ENCODE peak calls at places on chromosomes 11 and 22, in nine cellular contexts. One of them, this sample, is unnamed.

GRCh38 chr11:22304337-22304961 is 33.7 kb upstream of the SLC17A6 start:
- DNase-seq in PC-3: peak
- DNase-seq in A549: peak
- DNase-seq in CD8-positive, alpha-beta memory T cell: peak
- DNase-seq in endothelial cell of umbilical vein: peak
- DNase-seq in SJCRH30: peak
- DNase-seq in A673: peak
- DNase-seq in SJSA1: no peak
- DNase-seq in AG04450: no peak
- DNase-seq in this sample: no peak

GRCh38 chr11:60864856-60865513 is 2.4 kb upstream of the ZP1 start:
- DNase-seq in A673: no peak
- DNase-seq in SJSA1: no peak
- DNase-seq in A549: no peak
- DNase-seq in endothelial cell of umbilical vein: no peak
- DNase-seq in CD8-positive, alpha-beta memory T cell: no peak
- DNase-seq in PC-3: no peak
- DNase-seq in SJCRH30: no peak
- DNase-seq in AG04450: no peak
- DNase-seq in this sample: no peak

GRCh38 chr11:62612366-62613274 is at the start of the genes EML3 and ROM1:
- DNase-seq in A549: peak
- DNase-seq in A673: peak
- DNase-seq in SJSA1: peak
- DNase-seq in SJCRH30: peak
- DNase-seq in endothelial cell of umbilical vein: peak
- DNase-seq in CD8-positive, alpha-beta memory T cell: peak
- DNase-seq in PC-3: peak
- DNase-seq in AG04450: peak
- DNase-seq in this sample: no peak

GRCh38 chr22:33823552-33823951 is 96.7 kb downstream of the LARGE1 start:
- DNase-seq in A673: no peak
- DNase-seq in AG04450: no peak
- DNase-seq in PC-3: no peak
- DNase-seq in SJSA1: peak
- DNase-seq in SJCRH30: no peak
- DNase-seq in CD8-positive, alpha-beta memory T cell: no peak
- DNase-seq in A549: peak
- DNase-seq in endothelial cell of umbilical vein: no peak
- DNase-seq in this sample: no peak

GRCh38 chr22:47626428-47627390 is 864.3 kb downstream of the TBC1D22A start:
- DNase-seq in PC-3: peak
- DNase-seq in SJCRH30: peak
- DNase-seq in CD8-positive, alpha-beta memory T cell: no peak
- DNase-seq in SJSA1: no peak
- DNase-seq in endothelial cell of umbilical vein: no peak
- DNase-seq in A673: no peak
- DNase-seq in A549: peak
- DNase-seq in AG04450: no peak
- DNase-seq in this sample: no peak

GRCh38 chr11:35272391-35272821 is 133.4 kb downstream of the CD44 start:
- DNase-seq in PC-3: no peak
- DNase-seq in endothelial cell of umbilical vein: no peak
- DNase-seq in A673: no peak
- DNase-seq in A549: no peak
- DNase-seq in SJSA1: no peak
- DNase-seq in CD8-positive, alpha-beta memory T cell: peak
- DNase-seq in SJCRH30: no peak
- DNase-seq in AG04450: no peak
- DNase-seq in this sample: no peak

GRCh38 chr11:83272627-83273026 is 13.5 kb downstream of the CCDC90B start:
- DNase-seq in PC-3: peak
- DNase-seq in SJCRH30: peak
- DNase-seq in endothelial cell of umbilical vein: no peak
- DNase-seq in A549: no peak
- DNase-seq in A673: no peak
- DNase-seq in SJSA1: no peak
- DNase-seq in CD8-positive, alpha-beta memory T cell: no peak
- DNase-seq in AG04450: no peak
- DNase-seq in this sample: no peak

GRCh38 chr11:14202263-14203173 is 156.5 kb downstream of the RRAS2 start:
- DNase-seq in A549: no peak
- DNase-seq in CD8-positive, alpha-beta memory T cell: no peak
- DNase-seq in AG04450: no peak
- DNase-seq in SJCRH30: no peak
- DNase-seq in endothelial cell of umbilical vein: no peak
- DNase-seq in SJSA1: no peak
- DNase-seq in PC-3: no peak
- DNase-seq in A673: no peak
- DNase-seq in this sample: no peak

GRCh38 chr11:44566952-44567875 is 1.8 kb downstream of the CD82 start:
- DNase-seq in PC-3: no peak
- DNase-seq in SJCRH30: peak
- DNase-seq in CD8-positive, alpha-beta memory T cell: no peak
- DNase-seq in endothelial cell of umbilical vein: no peak
- DNase-seq in AG04450: no peak
- DNase-seq in SJSA1: no peak
- DNase-seq in A549: no peak
- DNase-seq in A673: no peak
- DNase-seq in this sample: no peak

GRCh38 chr11:13781153-13781552 is 112.7 kb downstream of the FAR1 start:
- DNase-seq in CD8-positive, alpha-beta memory T cell: no peak
- DNase-seq in A673: no peak
- DNase-seq in PC-3: peak
- DNase-seq in SJSA1: no peak
- DNase-seq in A549: peak
- DNase-seq in AG04450: no peak
- DNase-seq in endothelial cell of umbilical vein: no peak
- DNase-seq in SJCRH30: no peak
- DNase-seq in this sample: no peak

GRCh38 chr22:40679964-40680818 is 907 bp downstream of the MCHR1 start:
- DNase-seq in AG04450: no peak
- DNase-seq in PC-3: no peak
- DNase-seq in SJCRH30: peak
- DNase-seq in CD8-positive, alpha-beta memory T cell: no peak
- DNase-seq in SJSA1: no peak
- DNase-seq in A549: peak
- DNase-seq in A673: peak
- DNase-seq in endothelial cell of umbilical vein: peak
- DNase-seq in this sample: no peak

GRCh38 chr11:120172054-120172881 is 34.4 kb upstream of the TRIM29 start:
- DNase-seq in CD8-positive, alpha-beta memory T cell: peak
- DNase-seq in PC-3: peak
- DNase-seq in AG04450: no peak
- DNase-seq in A673: peak
- DNase-seq in SJCRH30: peak
- DNase-seq in endothelial cell of umbilical vein: peak
- DNase-seq in SJSA1: peak
- DNase-seq in A549: peak
- DNase-seq in this sample: no peak

GRCh38 chr22:40567106-40567505 is 69.4 kb downstream of the MRTFA start:
- DNase-seq in CD8-positive, alpha-beta memory T cell: no peak
- DNase-seq in endothelial cell of umbilical vein: no peak
- DNase-seq in PC-3: peak
- DNase-seq in A549: no peak
- DNase-seq in A673: no peak
- DNase-seq in SJSA1: no peak
- DNase-seq in SJCRH30: no peak
- DNase-seq in AG04450: peak
- DNase-seq in this sample: no peak

GRCh38 chr22:31095637-31096249 is 11.6 kb downstream of the SELENOM start:
- DNase-seq in A673: no peak
- DNase-seq in PC-3: no peak
- DNase-seq in AG04450: no peak
- DNase-seq in endothelial cell of umbilical vein: no peak
- DNase-seq in SJCRH30: no peak
- DNase-seq in SJSA1: no peak
- DNase-seq in A549: no peak
- DNase-seq in CD8-positive, alpha-beta memory T cell: no peak
- DNase-seq in this sample: no peak

GRCh38 chr11:2612884-2613571 is 86.8 kb downstream of the KCNQ1OT1 start:
- DNase-seq in SJSA1: no peak
- DNase-seq in A549: peak
- DNase-seq in endothelial cell of umbilical vein: no peak
- DNase-seq in AG04450: no peak
- DNase-seq in CD8-positive, alpha-beta memory T cell: no peak
- DNase-seq in PC-3: peak
- DNase-seq in SJCRH30: no peak
- DNase-seq in A673: no peak
- DNase-seq in this sample: no peak

DNA sequence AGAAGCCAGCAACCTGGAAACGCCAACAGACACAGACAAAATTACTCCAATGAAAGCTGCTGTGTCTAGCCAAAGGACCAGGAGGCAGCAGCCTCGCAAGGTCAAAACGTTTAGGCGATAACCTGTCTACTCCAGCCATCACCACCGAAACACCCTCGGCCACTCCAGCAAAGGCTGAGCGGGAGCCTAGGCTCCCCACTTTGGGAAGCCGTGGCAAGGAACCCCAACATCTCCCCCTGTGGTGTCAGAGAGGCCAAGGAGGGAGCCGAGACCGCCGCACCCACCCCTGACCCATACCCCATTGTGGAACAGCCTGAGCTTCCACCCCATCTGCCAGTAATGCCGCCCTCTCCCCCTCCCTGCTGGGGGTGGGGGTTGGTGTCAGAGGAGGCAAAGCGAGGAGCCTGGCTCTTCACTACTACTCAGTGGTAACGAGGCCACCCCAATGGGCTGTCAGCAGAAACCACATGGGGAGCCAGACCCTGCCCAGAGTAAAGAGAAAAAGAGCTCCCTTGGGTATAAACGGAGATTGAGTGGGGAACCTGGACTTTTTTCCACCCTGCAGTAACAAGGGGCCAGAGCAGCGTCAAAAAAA is 33.9 kb upstream of the SEPTIN5 start:
- DNase-seq in SJSA1: no peak
- DNase-seq in SJCRH30: no peak
- DNase-seq in A673: no peak
- DNase-seq in A549: no peak
- DNase-seq in endothelial cell of umbilical vein: no peak
- DNase-seq in AG04450: no peak
- DNase-seq in PC-3: no peak
- DNase-seq in CD8-positive, alpha-beta memory T cell: no peak
- DNase-seq in this sample: no peak
- H3K27ac ChIP-seq in SJSA1: no peak
- H3K27ac ChIP-seq in SJCRH30: no peak
- H3K27ac ChIP-seq in A673: no peak
- H3K27ac ChIP-seq in A549: no peak
- H3K27ac ChIP-seq in endothelial cell of umbilical vein: no peak
- H3K27ac ChIP-seq in AG04450: no peak
- H3K27ac ChIP-seq in PC-3: no peak
- H3K27ac ChIP-seq in CD8-positive, alpha-beta memory T cell: no peak
- H3K27ac ChIP-seq in this sample: no peak

GRCh38 chr22:39472570-39473556 is 16.1 kb downstream of the MGAT3 start:
- DNase-seq in A549: no peak
- DNase-seq in CD8-positive, alpha-beta memory T cell: no peak
- DNase-seq in PC-3: no peak
- DNase-seq in endothelial cell of umbilical vein: no peak
- DNase-seq in SJCRH30: no peak
- DNase-seq in AG04450: no peak
- DNase-seq in SJSA1: peak
- DNase-seq in A673: no peak
- DNase-seq in this sample: no peak
- H3K27ac ChIP-seq in A549: no peak
- H3K27ac ChIP-seq in CD8-positive, alpha-beta memory T cell: peak
- H3K27ac ChIP-seq in PC-3: no peak
- H3K27ac ChIP-seq in endothelial cell of umbilical vein: no peak
- H3K27ac ChIP-seq in SJCRH30: no peak
- H3K27ac ChIP-seq in AG04450: no peak
- H3K27ac ChIP-seq in SJSA1: peak
- H3K27ac ChIP-seq in A673: no peak
- H3K27ac ChIP-seq in this sample: no peak

GRCh38 chr11:128517457-128518230 is 69.7 kb downstream of the ETS1 start:
- DNase-seq in endothelial cell of umbilical vein: no peak
- DNase-seq in SJCRH30: no peak
- DNase-seq in AG04450: no peak
- DNase-seq in A549: no peak
- DNase-seq in SJSA1: peak
- DNase-seq in PC-3: peak
- DNase-seq in A673: no peak
- DNase-seq in CD8-positive, alpha-beta memory T cell: peak
- DNase-seq in this sample: no peak

GRCh38 chr11:128515086-128515485 is 72.3 kb downstream of the ETS1 start:
- DNase-seq in SJSA1: no peak
- DNase-seq in CD8-positive, alpha-beta memory T cell: peak
- DNase-seq in A549: no peak
- DNase-seq in AG04450: no peak
- DNase-seq in endothelial cell of umbilical vein: no peak
- DNase-seq in A673: no peak
- DNase-seq in PC-3: no peak
- DNase-seq in SJCRH30: no peak
- DNase-seq in this sample: no peak

GRCh38 chr11:128516886-128517285 is 70.5 kb downstream of the ETS1 start:
- DNase-seq in A673: no peak
- DNase-seq in CD8-positive, alpha-beta memory T cell: peak
- DNase-seq in PC-3: no peak
- DNase-seq in endothelial cell of umbilical vein: no peak
- DNase-seq in SJCRH30: no peak
- DNase-seq in A549: no peak
- DNase-seq in SJSA1: no peak
- DNase-seq in AG04450: no peak
- DNase-seq in this sample: no peak

GRCh38 chr11:128516467-128516778 is 70.9 kb downstream of the ETS1 start:
- DNase-seq in AG04450: no peak
- DNase-seq in A549: no peak
- DNase-seq in SJCRH30: no peak
- DNase-seq in CD8-positive, alpha-beta memory T cell: peak
- DNase-seq in A673: no peak
- DNase-seq in SJSA1: no peak
- DNase-seq in endothelial cell of umbilical vein: no peak
- DNase-seq in PC-3: no peak
- DNase-seq in this sample: no peak

GRCh38 chr11:128515766-128516466 is 71.4 kb downstream of the ETS1 start:
- DNase-seq in SJSA1: no peak
- DNase-seq in SJCRH30: no peak
- DNase-seq in PC-3: no peak
- DNase-seq in endothelial cell of umbilical vein: no peak
- DNase-seq in AG04450: no peak
- DNase-seq in A549: no peak
- DNase-seq in CD8-positive, alpha-beta memory T cell: peak
- DNase-seq in A673: no peak
- DNase-seq in this sample: no peak
- H3K27ac ChIP-seq in SJSA1: peak
- H3K27ac ChIP-seq in SJCRH30: no peak
- H3K27ac ChIP-seq in PC-3: no peak
- H3K27ac ChIP-seq in endothelial cell of umbilical vein: no peak
- H3K27ac ChIP-seq in AG04450: no peak
- H3K27ac ChIP-seq in A549: no peak
- H3K27ac ChIP-seq in CD8-positive, alpha-beta memory T cell: peak
- H3K27ac ChIP-seq in A673: no peak
- H3K27ac ChIP-seq in this sample: no peak

GRCh38 chr11:9172394-9172793 is 81.0 kb upstream of the SCUBE2 start:
- DNase-seq in CD8-positive, alpha-beta memory T cell: no peak
- DNase-seq in A549: no peak
- DNase-seq in SJCRH30: no peak
- DNase-seq in endothelial cell of umbilical vein: no peak
- DNase-seq in PC-3: no peak
- DNase-seq in A673: peak
- DNase-seq in SJSA1: no peak
- DNase-seq in AG04450: no peak
- DNase-seq in this sample: no peak

GRCh38 chr11:9170450-9170849 is 79.1 kb upstream of the SCUBE2 start:
- DNase-seq in SJCRH30: no peak
- DNase-seq in CD8-positive, alpha-beta memory T cell: no peak
- DNase-seq in A549: peak
- DNase-seq in PC-3: no peak
- DNase-seq in A673: no peak
- DNase-seq in AG04450: peak
- DNase-seq in SJSA1: no peak
- DNase-seq in endothelial cell of umbilical vein: peak
- DNase-seq in this sample: no peak

GRCh38 chr11:9169595-9170295 is 78.3 kb upstream of the SCUBE2 start:
- DNase-seq in A549: peak
- DNase-seq in PC-3: no peak
- DNase-seq in SJCRH30: no peak
- DNase-seq in A673: no peak
- DNase-seq in CD8-positive, alpha-beta memory T cell: no peak
- DNase-seq in endothelial cell of umbilical vein: peak
- DNase-seq in SJSA1: no peak
- DNase-seq in AG04450: no peak
- DNase-seq in this sample: no peak
- H3K27ac ChIP-seq in A549: no peak
- H3K27ac ChIP-seq in PC-3: no peak
- H3K27ac ChIP-seq in SJCRH30: no peak
- H3K27ac ChIP-seq in A673: no peak
- H3K27ac ChIP-seq in CD8-positive, alpha-beta memory T cell: no peak
- H3K27ac ChIP-seq in endothelial cell of umbilical vein: peak
- H3K27ac ChIP-seq in SJSA1: no peak
- H3K27ac ChIP-seq in AG04450: no peak
- H3K27ac ChIP-seq in this sample: peak

This sample was measured in epithelial cell of prostate.